ENCODE peak calls at places on chromosomes 5 and 9, in four cellular contexts. A, P, L and X are unnamed samples.

GRCh38 chr9:132547436-132547835 is 35.0 kb upstream of the BARHL1 start:
- DNase-seq in A (no peak), P (no peak), L (no peak), X (no peak)

GRCh38 chr5:115873392-115873791 is 31.7 kb downstream of the AP3S1 start:
- DNase-seq in A (no peak), P (no peak), L (no peak), X (no peak)

GRCh38 chr5:154813736-154814135 is 36.7 kb downstream of the FAXDC2 start:
- DNase-seq in A (peak), P (no peak), L (peak), X (no peak)

GRCh38 chr9:34592895-34593601 is 3.5 kb upstream of the CNTFR start:
- DNase-seq in A (peak), P (no peak), L (no peak), X (peak)

GRCh38 chr5:174355208-174355612 is 309.7 kb downstream of the NSG2 start:
- DNase-seq in A (no peak), P (no peak), L (no peak), X (no peak)

GRCh38 chr9:17906204-17906840 is 327.5 kb downstream of the SH3GL2 start:
- DNase-seq in A (peak), P (peak), L (no peak), X (no peak)

GRCh38 chr5:169803077-169803981 is 166.3 kb downstream of the DOCK2 start:
- DNase-seq in A (peak), P (no peak), L (no peak), X (peak)

GRCh38 chr5:106766913-106767312 is 903.8 kb downstream of the EFNA5 start:
- DNase-seq in A (no peak), P (no peak), L (no peak), X (no peak)

GRCh38 chr9:98191615-98192502 is 578 bp downstream of the CORO2A start:
- DNase-seq in A (peak), P (peak), L (peak), X (no peak)

GRCh38 chr5:23884405-23884804 is 377.0 kb downstream of the PRDM9 start:
- DNase-seq in A (no peak), P (no peak), L (no peak), X (no peak)